ENCODE peak calls at places on chromosome 9, in nine cellular contexts. X is uterus; G is A549; F is lower lobe of right lung; H is psoas muscle; V is IMR-90; K is endodermal cell; O is AG04450; N is CD4-positive, alpha-beta T cell. I is an unnamed sample.

GRCh38 chr9:123656565-123656964 is 273.4 kb downstream of the DENND1A start:
- DNase-seq in X (no peak), G (no peak), F (no peak), H (no peak), V (peak; percentile 53), K (no peak), O (no peak), N (no peak), I (no peak)

GRCh38 chr9:18922161-18922910 is 110.7 kb downstream of the SAXO1 start:
- DNase-seq in X (no peak), G (no peak), F (no peak), H (no peak), V (no peak), K (no peak), O (no peak), N (no peak), I (no peak)

GRCh38 chr9:127132921-127133647 is 10.6 kb upstream of the ANGPTL2 start:
- DNase-seq in X (peak; percentile 30), G (peak; percentile 24), F (peak; percentile 56), H (no peak), V (peak; percentile 75), K (peak; percentile 84), O (no peak), N (no peak), I (peak; percentile 44)

GRCh38 chr9:76542360-76542759 is 83.4 kb downstream of the GCNT1 start:
- DNase-seq in X (no peak), G (peak; percentile 16), F (no peak), H (no peak), V (no peak), K (no peak), O (no peak), N (no peak), I (no peak)

GRCh38 chr9:26181836-26182235 is 503.6 kb upstream of the TUSC1 start:
- DNase-seq in X (no peak), G (no peak), F (no peak), H (no peak), V (no peak), K (no peak), O (no peak), N (no peak), I (no peak)

GRCh38 chr9:3863686-3864085 is 337.9 kb upstream of the RFX3 start:
- DNase-seq in X (no peak), G (no peak), F (no peak), H (no peak), V (peak; percentile 24), K (no peak), O (no peak), N (no peak), I (no peak)

GRCh38 chr9:137150485-137151060 is 11.6 kb downstream of the GRIN1 start:
- DNase-seq in X (no peak), G (peak; percentile 87), F (no peak), H (no peak), V (no peak), K (peak; percentile 80), O (no peak), N (no peak), I (no peak)

GRCh38 chr9:18459958-18460584 is 13.9 kb upstream of the ADAMTSL1 start:
- DNase-seq in X (no peak), G (peak; percentile 44), F (no peak), H (no peak), V (peak; percentile 76), K (no peak), O (no peak), N (no peak), I (no peak)

DNA sequence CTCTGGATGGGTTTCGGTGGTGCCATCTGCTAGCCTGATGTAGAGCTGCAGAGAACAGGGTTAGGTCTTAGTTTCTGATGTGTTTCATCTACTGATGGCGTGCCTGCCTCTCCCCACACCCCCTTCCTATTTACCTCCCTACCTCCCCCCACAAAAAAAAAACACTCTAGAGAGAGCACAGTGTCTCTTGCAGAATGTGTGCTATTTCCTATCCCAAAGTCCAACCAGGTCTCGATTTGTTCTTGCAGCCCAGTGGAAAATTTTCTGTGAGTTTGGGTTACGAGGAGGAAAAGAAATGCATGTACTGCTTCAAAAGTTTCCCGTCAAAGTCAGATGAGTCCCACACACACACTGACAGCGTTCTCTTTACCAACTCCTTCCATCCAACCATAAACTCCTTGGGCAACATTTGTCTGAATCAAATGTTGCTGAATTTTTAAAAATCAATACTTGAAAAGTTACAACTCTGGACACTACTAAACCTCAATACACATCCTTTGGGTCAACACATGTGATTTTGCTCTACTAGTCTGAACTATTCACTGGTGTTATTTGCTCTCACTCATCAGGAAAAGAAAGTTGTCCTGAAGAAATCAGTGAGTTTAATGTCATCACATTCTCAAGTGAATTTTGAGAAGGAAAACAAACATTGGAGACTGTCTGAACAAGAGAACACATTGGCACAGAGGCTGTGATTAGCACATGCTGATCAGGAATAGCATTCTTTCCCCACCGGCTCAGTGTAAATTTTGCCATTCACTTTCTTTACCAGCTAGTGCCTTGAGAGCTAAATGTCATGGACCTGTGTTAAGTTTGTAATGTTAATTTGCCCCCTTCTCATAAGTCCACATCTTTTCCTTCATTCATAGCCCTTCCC is 84.1 kb downstream of the MAMDC2 start:
- DNase-seq in X (no peak), G (no peak), F (no peak), H (no peak), V (no peak), K (no peak), O (no peak), N (no peak), I (no peak)
- H3K27ac ChIP-seq in X (peak overlapping the region; percentile 51), G (no peak overlapping the region), F (no peak overlapping the region), H (no peak overlapping the region), V (no peak overlapping the region), K (no peak overlapping the region), O (no peak overlapping the region), N (no peak overlapping the region), I (no peak overlapping the region)

GRCh38 chr9:124773473-124774130 is 2.5 kb upstream of the NR6A1 start:
- DNase-seq in X (no peak), G (no peak), F (no peak), H (no peak), V (no peak), K (no peak), O (no peak), N (no peak), I (no peak)

GRCh38 chr9:124771867-124772621 is 933 bp upstream of the NR6A1 start:
- DNase-seq in X (peak; percentile 63), G (peak; percentile 80), F (peak; percentile 75), H (peak; percentile 75), V (peak; percentile 68), K (peak; percentile 95), O (no peak), N (no peak), I (peak; percentile 56)

GRCh38 chr9:124770359-124771020 is 621 bp downstream of the NR6A1 start:
- DNase-seq in X (no peak), G (peak; percentile 53), F (peak; percentile 56), H (peak; percentile 32), V (no peak), K (peak; percentile 82), O (no peak), N (no peak), I (no peak)

GRCh38 chr9:124769451-124770358 is 1.4 kb downstream of the NR6A1 start:
- DNase-seq in X (no peak), G (peak; percentile 28), F (peak; percentile 64), H (no peak), V (no peak), K (peak; percentile 84), O (no peak), N (no peak), I (no peak)

DNA sequence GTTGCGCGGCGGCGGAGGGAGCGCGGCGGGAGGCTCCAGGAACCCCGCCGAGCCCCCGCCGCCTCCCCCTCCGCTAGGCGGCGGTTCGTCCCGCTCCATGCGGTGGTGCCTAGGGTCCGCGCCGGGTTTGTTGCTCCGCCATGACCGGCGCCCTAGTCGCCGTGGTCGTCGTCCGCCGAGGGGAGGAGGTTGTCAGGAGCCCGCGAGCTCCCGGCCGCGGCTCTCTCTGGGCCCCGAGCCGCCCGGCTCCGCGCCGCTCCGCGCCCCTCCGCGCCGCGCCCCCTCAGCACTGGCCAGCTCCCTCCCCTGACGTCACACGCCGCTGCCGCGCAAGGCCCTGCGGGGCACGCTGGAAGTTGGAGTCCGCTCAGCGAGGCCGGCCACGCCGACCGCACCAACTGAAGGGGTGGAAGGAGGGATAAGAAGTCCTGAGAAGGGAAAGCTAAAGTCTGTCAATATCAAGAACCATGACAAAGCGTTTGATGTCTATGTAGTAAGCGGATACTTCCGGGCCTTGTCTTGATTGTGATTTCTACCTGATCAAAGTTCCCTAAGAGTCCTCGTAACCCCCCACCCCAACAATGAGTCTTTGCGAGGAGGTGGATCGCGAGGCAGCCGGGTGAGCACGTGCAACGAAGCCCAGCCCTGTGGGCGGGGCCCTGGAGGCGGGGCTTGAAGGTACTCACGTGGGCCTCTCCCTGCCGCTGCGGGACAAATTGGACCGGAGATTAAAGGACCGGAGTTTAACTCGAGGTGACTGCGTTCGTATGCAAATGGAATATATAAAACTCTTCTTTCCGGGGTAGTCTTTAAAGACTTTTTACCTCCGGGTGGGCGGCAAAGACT is at the start of gene NR6A1:
- DNase-seq in X (peak; percentile 94), G (peak; percentile 97), F (peak; percentile 98), H (peak; percentile 97), V (peak; percentile 95), K (peak; percentile 99), O (peak; percentile 89), N (peak; percentile 81), I (peak; percentile 95)
- TF ChIP-seq CTCF in X (peak; percentile 43), G (peak; percentile 38), F (peak; percentile 21), H (peak; percentile 42), V (no peak), K (peak; percentile 53), O (peak; percentile 2), N (no peak), I (peak; percentile 57)

GRCh38 chr9:131025953-131026858 is 17.2 kb downstream of the LAMC3 start:
- DNase-seq in X (no peak), G (no peak), F (no peak), H (no peak), V (no peak), K (peak; percentile 43), O (no peak), N (no peak), I (no peak)

GRCh38 chr9:131027048-131027871 is 18.3 kb downstream of the LAMC3 start:
- DNase-seq in X (no peak), G (no peak), F (no peak), H (no peak), V (no peak), K (peak; percentile 35), O (no peak), N (no peak), I (no peak)

GRCh38 chr9:131028221-131028884 is 19.4 kb downstream of the LAMC3 start:
- DNase-seq in X (no peak), G (no peak), F (no peak), H (no peak), V (no peak), K (no peak), O (no peak), N (no peak), I (no peak)

GRCh38 chr9:131028931-131029573 is 20.1 kb downstream of the LAMC3 start:
- DNase-seq in X (no peak), G (no peak), F (no peak), H (no peak), V (no peak), K (no peak), O (no peak), N (no peak), I (no peak)

DNA sequence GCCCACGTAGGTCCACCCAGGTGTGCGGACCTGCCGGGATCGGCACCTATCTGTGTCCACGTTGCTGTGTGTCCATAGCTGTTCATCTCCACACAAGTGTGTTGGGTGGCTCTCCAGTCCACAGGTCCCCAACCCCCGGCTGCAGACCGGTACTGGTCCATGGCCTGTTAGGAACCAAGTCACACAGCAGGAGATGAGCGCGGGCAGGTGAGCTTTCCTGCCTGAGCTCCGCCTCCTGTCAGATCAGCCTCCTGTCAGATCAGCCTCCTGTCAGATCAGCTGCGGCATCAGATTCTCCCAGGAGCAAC is 18.9 kb downstream of the LAMC3 start:
- DNase-seq in X (no peak), G (no peak), F (no peak), H (no peak), V (no peak), K (peak; percentile 40), O (no peak), N (no peak), I (no peak)
- H3K27ac ChIP-seq in X (no peak overlapping the region), G (no peak overlapping the region), F (no peak overlapping the region), H (no peak overlapping the region), V (no peak overlapping the region), K (no peak overlapping the region), O (no peak overlapping the region), N (no peak overlapping the region), I (no peak overlapping the region)

GRCh38 chr9:97940707-97941106 is 2.7 kb upstream of the HEMGN start:
- DNase-seq in X (no peak), G (no peak), F (no peak), H (no peak), V (no peak), K (no peak), O (no peak), N (no peak), I (no peak)
- TF ChIP-seq CTCF in X (no peak), G (no peak), F (no peak), H (no peak), V (no peak), K (no peak), O (no peak), N (no peak), I (no peak)